ENCODE peak calls at places on chromosomes 7 and 10, in four cellular contexts. X, B, M and J are unnamed samples.

GRCh38 chr7:107980171-107980570 is 22.8 kb downstream of the LAMB1 start:
- DNase-seq in X (no peak), M (no peak), B (no peak), J (no peak)

GRCh38 chr10:21084700-21085099 is 187.6 kb upstream of the NEBL start:
- DNase-seq in B (no peak), M (no peak), X (no peak), J (no peak)

GRCh38 chr7:37342665-37343471 is 105.8 kb downstream of the ELMO1 start:
- DNase-seq in B (no peak), M (no peak), X (peak), J (peak)

GRCh38 chr10:113686028-113686427 is 6.3 kb downstream of the CASP7 start:
- DNase-seq in X (no peak), M (no peak), B (no peak), J (no peak)

GRCh38 chr10:6847561-6847960 is 267.5 kb upstream of the PRKCQ start:
- DNase-seq in B (no peak), X (no peak), M (no peak), J (no peak)

GRCh38 chr10:32237644-32238345 is 109.2 kb downstream of the EPC1 start:
- DNase-seq in M (peak), X (no peak), B (no peak), J (no peak)

GRCh38 chr10:119657725-119658124 is 6.5 kb downstream of the BAG3 start:
- DNase-seq in M (no peak), X (no peak), B (no peak), J (no peak)

GRCh38 chr10:36053271-36053670 is 411.2 kb upstream of the FZD8 start:
- DNase-seq in M (no peak), X (no peak), B (no peak), J (no peak)

GRCh38 chr10:125063256-125063945 is 97.0 kb downstream of the CTBP2 start:
- DNase-seq in M (no peak), B (no peak), X (no peak), J (no peak)